ENCODE peak calls at places on chromosomes 1 and 21, in four cellular contexts. P, F, H and A are unnamed samples.

GRCh38 chr1:162678439-162678838 is 46.2 kb downstream of the DDR2 start:
- DNase-seq in P (no peak), H (no peak), F (no peak), A (no peak)

GRCh38 chr1:100928128-100928527 is 32.2 kb downstream of the SLC30A7 start:
- DNase-seq in H (no peak), P (no peak), F (peak), A (no peak)

GRCh38 chr1:174217787-174218574 is 58.7 kb downstream of the RABGAP1L start:
- DNase-seq in H (no peak), F (peak), P (no peak), A (no peak)

GRCh38 chr1:206455681-206456344 is 14.5 kb upstream of the IKBKE start:
- DNase-seq in F (peak), H (no peak), P (no peak), A (no peak)

GRCh38 chr1:162200096-162200847 is 130.8 kb downstream of the NOS1AP start:
- DNase-seq in H (no peak), P (no peak), F (no peak), A (no peak)

GRCh38 chr1:3352952-3353331 is 101.5 kb upstream of the ARHGEF16 start:
- DNase-seq in F (no peak), H (no peak), P (no peak), A (no peak)

GRCh38 chr1:31811605-31812004 is 4.2 kb downstream of the SPOCD1 start:
- DNase-seq in H (no peak), F (peak), P (no peak), A (no peak)

GRCh38 chr1:210292276-210292851 is 36.3 kb upstream of the HHAT start:
- DNase-seq in F (peak), P (peak), H (peak), A (peak)

GRCh38 chr21:25887166-25887565 is 152.4 kb downstream of the GABPA start:
- DNase-seq in P (no peak), H (no peak), F (no peak), A (no peak)

GRCh38 chr1:113976609-113977278 is 2.5 kb upstream of the OLFML3 start:
- DNase-seq in P (no peak), F (peak), H (no peak), A (no peak)

GRCh38 chr1:35180776-35181374 is 12.1 kb downstream of the SFPQ start:
- DNase-seq in P (no peak), H (no peak), F (no peak), A (no peak)

GRCh38 chr1:31577515-31578191 is 1.3 kb downstream of the TINAGL1 start:
- DNase-seq in P (no peak), H (peak), F (peak), A (no peak)

GRCh38 chr21:36175771-36176565 is 19.3 kb downstream of the DOP1B start:
- DNase-seq in F (no peak), P (no peak), H (no peak), A (no peak)

GRCh38 chr1:2045468-2046224 is 4.6 kb upstream of the PRKCZ start:
- DNase-seq in P (no peak), F (no peak), H (no peak), A (no peak)

GRCh38 chr1:22983944-22984343 is 11.3 kb upstream of the LACTBL1 start:
- DNase-seq in P (no peak), F (no peak), H (no peak), A (no peak)

GRCh38 chr1:2344744-2345296 is 46.5 kb downstream of the MORN1 start:
- DNase-seq in P (no peak), F (no peak), H (no peak), A (no peak)

GRCh38 chr1:9621032-9621431 is 30.5 kb upstream of the PIK3CD start:
- DNase-seq in H (no peak), P (no peak), F (no peak), A (no peak)

GRCh38 chr1:27713869-27714513 is 11.8 kb upstream of the FAM76A start:
- DNase-seq in F (no peak), P (no peak), H (no peak), A (no peak)

GRCh38 chr21:42341776-42342542 is 8.8 kb downstream of the TFF2 start:
- DNase-seq in P (no peak), F (no peak), H (peak), A (no peak)

GRCh38 chr1:177424746-177425145 is 254.0 kb downstream of the BRINP2 start:
- DNase-seq in H (no peak), F (no peak), P (no peak), A (no peak)

GRCh38 chr21:14675774-14676530 is 129.8 kb upstream of the SAMSN1 start:
- DNase-seq in P (no peak), H (no peak), F (no peak), A (no peak)

GRCh38 chr1:110548381-110548780 is 29.4 kb upstream of the KCNA10 start:
- DNase-seq in F (peak), P (no peak), H (peak), A (no peak)

GRCh38 chr1:40817791-40818263 is 34.2 kb downstream of the KCNQ4 start:
- DNase-seq in P (no peak), F (no peak), H (peak), A (no peak)

GRCh38 chr21:45877160-45877438 is 104.5 kb upstream of the COL6A1 start:
- DNase-seq in P (no peak), H (no peak), F (no peak), A (no peak)

GRCh38 chr1:115029526-115029925 is at the start of gene TSHB:
- DNase-seq in H (no peak), F (no peak), P (no peak), A (no peak)

GRCh38 chr1:10968411-10968826 is 44.0 kb upstream of the TARDBP start:
- DNase-seq in P (no peak), H (no peak), F (no peak), A (no peak)

GRCh38 chr1:1529321-1529720 is 11.1 kb downstream of the TMEM240 start:
- DNase-seq in P (no peak), F (peak), H (no peak), A (no peak)

GRCh38 chr1:225462714-225463574 is 35.1 kb upstream of the LBR start:
- DNase-seq in H (no peak), P (no peak), F (no peak), A (no peak)

GRCh38 chr1:93964777-93965200 is 55.6 kb upstream of the GCLM start:
- DNase-seq in P (no peak), H (no peak), F (no peak), A (no peak)

GRCh38 chr1:198880397-198880796 is 241.6 kb downstream of the PTPRC start:
- DNase-seq in P (no peak), H (no peak), F (no peak), A (no peak)

GRCh38 chr1:85473390-85473789 is 8.4 kb upstream of the DDAH1 start:
- DNase-seq in P (no peak), F (no peak), H (no peak), A (no peak)

GRCh38 chr1:97832490-97832889 is 88.3 kb downstream of the DPYD start:
- DNase-seq in P (no peak), H (no peak), F (no peak), A (no peak)

GRCh38 chr1:167455786-167456446 is 62.4 kb downstream of the CD247 start:
- DNase-seq in P (peak), H (peak), F (no peak), A (no peak)

GRCh38 chr1:213297021-213297420 is 246.0 kb downstream of the RPS6KC1 start:
- DNase-seq in H (no peak), F (no peak), P (no peak), A (no peak)

GRCh38 chr21:32626633-32627196 is 14.5 kb upstream of the CFAP298 start:
- DNase-seq in P (no peak), H (no peak), F (no peak), A (no peak)

GRCh38 chr1:9262096-9262495 is 27.5 kb downstream of the H6PD start:
- DNase-seq in F (no peak), H (no peak), P (no peak), A (no peak)

GRCh38 chr1:109041614-109042473 is at the start of gene WDR47:
- DNase-seq in F (peak), P (peak), H (peak), A (peak)
- TF ChIP-seq POLR2A in F (peak), P (peak), H (peak), A (peak)

GRCh38 chr1:75097686-75098085 is 36.5 kb upstream of the LHX8 start:
- DNase-seq in P (no peak), F (no peak), H (no peak), A (no peak)
- TF ChIP-seq TAF1 in P (no peak), F (no peak), H (no peak), A (no peak)

GRCh38 chr21:39003982-39004775 is 179.1 kb downstream of the PSMG1 start:
- DNase-seq in P (no peak), F (peak), H (no peak), A (no peak)
- TF ChIP-seq POLR2A in P (no peak), F (no peak), H (no peak), A (no peak)

GRCh38 chr1:24096737-24097103 is 15.2 kb downstream of the MYOM3 start:
- DNase-seq in P (no peak), F (no peak), H (no peak), A (no peak)

GRCh38 chr1:24096009-24096736 is 15.8 kb downstream of the MYOM3 start:
- DNase-seq in H (no peak), P (no peak), F (no peak), A (no peak)

GRCh38 chr1:24097663-24098062 is 14.3 kb downstream of the MYOM3 start:
- DNase-seq in H (no peak), P (no peak), F (no peak), A (no peak)

GRCh38 chr1:24098907-24099637 is 12.9 kb downstream of the MYOM3 start:
- DNase-seq in H (no peak), P (no peak), F (no peak), A (no peak)

DNA sequence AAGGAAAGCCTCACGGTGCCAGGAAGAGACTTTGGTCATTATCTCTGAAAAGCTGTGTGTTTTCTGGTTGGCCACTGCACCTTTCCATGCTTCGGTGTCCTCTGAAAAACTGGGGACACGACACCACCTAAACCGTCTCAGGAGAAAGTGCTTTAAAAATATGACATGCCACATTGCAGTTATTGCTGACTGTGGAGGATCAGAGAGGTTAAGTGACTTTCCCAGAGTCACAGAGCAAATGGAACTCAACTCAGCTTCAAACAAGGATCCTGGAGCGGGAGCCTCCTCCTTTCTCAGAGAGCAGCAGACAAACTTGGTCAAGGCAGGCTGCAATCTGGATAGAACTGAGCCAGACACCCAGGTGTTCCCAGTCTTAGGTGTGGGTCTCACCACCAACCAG is 13.8 kb downstream of the MYOM3 start:
- DNase-seq in P (no peak), H (no peak), F (no peak), A (no peak)
- TF ChIP-seq TAF1 in P (no peak), H (no peak), F (no peak), A (no peak)

GRCh38 chr1:156076609-156077429 is 5.4 kb downstream of the MEX3A start:
- DNase-seq in F (no peak), H (peak), P (peak), A (peak)
- TF ChIP-seq POLR2A in F (no peak), H (no peak), P (no peak), A (peak)

DNA sequence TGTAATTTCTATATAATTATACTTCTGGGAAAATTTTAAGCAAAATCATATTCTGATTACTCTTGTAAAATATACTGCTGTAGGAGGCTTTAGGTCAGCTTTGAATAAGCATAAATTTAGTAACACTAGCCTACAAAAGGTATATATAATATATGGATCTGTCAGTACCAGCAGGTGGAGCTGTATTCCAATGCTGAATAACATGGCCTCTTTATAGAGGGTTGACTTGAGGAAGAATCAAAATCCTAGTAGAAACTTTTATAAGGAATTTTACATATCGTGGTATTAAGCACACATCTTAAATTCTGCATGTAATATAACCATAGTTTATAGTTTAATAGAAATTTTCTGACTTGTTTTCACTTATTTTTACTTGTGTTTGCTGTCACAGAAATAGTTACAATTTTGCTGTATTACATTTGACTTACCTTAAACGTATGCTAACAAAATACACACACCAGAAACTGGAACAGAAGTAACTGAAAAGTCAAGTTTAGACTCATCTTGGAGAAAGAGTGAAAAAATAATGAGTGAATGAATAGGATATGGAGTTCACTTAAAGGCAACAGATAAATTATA is 79.3 kb downstream of the HMCN1 start:
- DNase-seq in F (peak), H (no peak), P (no peak), A (no peak)
- TF ChIP-seq TAF1 in F (no peak), H (no peak), P (no peak), A (no peak)

GRCh38 chr1:32894019-32894600 is 7.1 kb downstream of the TMEM54 start:
- DNase-seq in H (peak), P (no peak), F (no peak), A (no peak)
- TF ChIP-seq POLR2A in H (no peak), P (no peak), F (no peak), A (no peak)

DNA sequence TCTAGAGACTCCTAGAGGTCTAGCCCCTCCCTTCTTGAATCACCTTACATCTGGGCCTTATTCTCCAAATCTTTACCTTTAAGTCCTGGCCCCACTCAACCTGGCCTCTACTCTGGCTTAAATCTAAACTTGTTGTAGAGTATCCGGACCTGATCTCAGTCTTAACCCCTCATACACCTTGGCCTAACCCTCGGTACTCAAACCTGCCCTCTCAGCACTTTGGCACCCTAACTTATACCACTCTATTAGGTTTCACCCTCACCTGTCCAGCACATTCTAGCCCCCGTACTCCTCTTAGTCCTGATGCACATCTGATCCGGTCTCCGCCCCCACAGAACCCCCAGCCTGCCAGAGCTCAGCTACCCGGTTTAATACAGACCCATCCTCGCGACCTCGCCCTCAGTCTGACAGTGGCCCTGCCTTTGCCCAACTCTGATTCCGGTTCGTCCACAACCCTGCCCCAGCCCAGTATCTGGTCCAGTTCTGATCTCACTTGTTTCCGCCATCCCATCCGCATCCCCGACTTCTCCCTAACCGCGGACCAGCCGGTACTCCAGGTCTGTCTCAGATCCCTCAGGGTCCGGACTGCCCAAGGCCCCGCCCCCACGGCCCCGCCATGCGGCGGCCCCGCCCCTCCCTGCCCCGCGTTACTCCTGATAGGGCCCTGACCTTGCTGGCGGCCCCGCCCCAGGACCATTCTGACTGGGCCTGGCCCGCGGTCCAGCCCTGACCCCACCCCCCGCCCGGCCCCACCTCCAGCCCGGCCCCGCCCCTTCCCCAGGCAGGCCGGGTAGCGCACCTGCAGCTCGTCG is 1.4 kb downstream of the TRIM62 start:
- DNase-seq in H (peak), F (peak), P (peak), A (peak)
- TF ChIP-seq TAF1 in H (peak), F (no peak), P (no peak), A (no peak)

GRCh38 chr21:43659136-43660000 is at the start of the genes HSF2BP and RRP1B:
- DNase-seq in F (peak), H (peak), P (peak), A (peak)
- TF ChIP-seq POLR2A in F (peak), H (peak), P (peak), A (peak)

GRCh38 chr1:5394111-5394510 is 598.1 kb downstream of the NPHP4 start:
- DNase-seq in F (no peak), H (no peak), P (no peak), A (no peak)
- TF ChIP-seq TAF1 in F (no peak), H (no peak), P (no peak), A (no peak)